ENCODE peak calls at places on chromosomes 11 and 22, in ten cellular contexts. Q is stomach, W is glutamatergic neuron, I is right lobe of liver, M is MV-4-11, D is putamen, K is NCI-H1092, N is SW480, T is sciatic nerve, F is HL-60. X is an unnamed sample.

GRCh38 chr11:118012083-118012669 is 26.0 kb downstream of the IL10RA start:
- DNase-seq in W (peak; percentile 41), T (no peak), N (peak; percentile 53), K (no peak), I (no peak), Q (no peak), D (no peak), M (peak; percentile 87), F (peak; percentile 89), X (no peak)

GRCh38 chr11:118911113-118911879 is 14.4 kb downstream of the BCL9L start:
- DNase-seq in T (peak; percentile 64), M (no peak), D (no peak), Q (no peak), K (no peak), N (peak; percentile 83), F (no peak), I (no peak), W (no peak), X (peak; percentile 39)

GRCh38 chr11:76680517-76681425 is 10.2 kb upstream of the LRRC32 start:
- DNase-seq in F (peak; percentile 68), D (peak; percentile 23), W (peak; percentile 83), M (peak; percentile 34), T (peak; percentile 84), I (no peak), Q (peak; percentile 66), K (peak; percentile 78), N (peak; percentile 69), X (peak; percentile 81)

GRCh38 chr11:57391546-57391945 is 1.1 kb upstream of the PRG2 start:
- DNase-seq in M (peak; percentile 14), F (no peak), T (no peak), I (no peak), Q (no peak), N (no peak), D (no peak), K (no peak), W (no peak), X (no peak)

GRCh38 chr11:74391193-74391592 is 7.0 kb downstream of the PGM2L1 start:
- DNase-seq in Q (no peak), W (no peak), F (no peak), M (no peak), K (no peak), D (no peak), T (no peak), I (no peak), N (no peak), X (no peak)

GRCh38 chr11:14713518-14714244 is 70.1 kb downstream of the PDE3B start:
- DNase-seq in I (no peak), T (no peak), M (peak; percentile 60), N (no peak), F (no peak), Q (no peak), K (no peak), D (no peak), W (no peak), X (no peak)

GRCh38 chr11:1531961-1532586 is 40.0 kb downstream of the DUSP8 start:
- DNase-seq in F (no peak), D (peak; percentile 44), Q (no peak), I (no peak), W (peak; percentile 68), N (no peak), M (no peak), T (no peak), K (no peak), X (peak; percentile 93)

GRCh38 chr11:117604349-117604995 is 192.5 kb downstream of the DSCAML1 start:
- DNase-seq in M (no peak), K (peak; percentile 85), F (no peak), I (no peak), T (no peak), Q (no peak), N (no peak), D (peak; percentile 56), W (no peak), X (peak; percentile 92)

GRCh38 chr22:23833911-23834317 is 4.9 kb downstream of the DERL3 start:
- DNase-seq in M (no peak), D (no peak), T (peak; percentile 55), N (no peak), W (no peak), I (peak; percentile 57), F (no peak), Q (no peak), K (no peak), X (no peak)

GRCh38 chr11:75291741-75292140 is 51.2 kb downstream of the TPBGL start:
- DNase-seq in W (no peak), T (no peak), M (no peak), D (no peak), I (no peak), N (no peak), K (no peak), F (no peak), Q (no peak), X (no peak)

GRCh38 chr11:118128821-118129474 is 23.7 kb downstream of the SCN4B start:
- DNase-seq in I (no peak), N (no peak), M (peak; percentile 69), D (no peak), F (peak; percentile 18), T (peak; percentile 44), Q (no peak), K (no peak), W (no peak), X (no peak)

GRCh38 chr22:42880815-42881214 is 23.7 kb upstream of the ARFGAP3 start:
- DNase-seq in W (no peak), M (no peak), N (no peak), D (no peak), F (no peak), I (no peak), T (no peak), Q (no peak), K (no peak), X (no peak)

GRCh38 chr11:63504054-63504453 is 1.8 kb upstream of the LGALS12 start:
- DNase-seq in K (no peak), D (no peak), W (no peak), T (no peak), M (no peak), N (no peak), Q (no peak), I (no peak), F (peak; percentile 23), X (no peak)

GRCh38 chr22:38317995-38318715 is 922 bp upstream of the CSNK1E start:
- DNase-seq in D (no peak), N (peak; percentile 94), M (peak; percentile 78), T (peak; percentile 75), I (no peak), W (no peak), F (peak; percentile 47), K (no peak), Q (peak; percentile 71), X (peak; percentile 65)

GRCh38 chr11:6660712-6661111 is 5.1 kb upstream of the DCHS1 start:
- DNase-seq in D (no peak), F (no peak), T (no peak), I (no peak), N (no peak), K (no peak), W (no peak), Q (no peak), M (no peak), X (no peak)

GRCh38 chr11:85698195-85698594 is 12.2 kb upstream of the CCDC89 start:
- DNase-seq in F (no peak), Q (no peak), T (no peak), D (no peak), W (no peak), N (no peak), K (no peak), I (no peak), M (no peak), X (no peak)

X was measured in cerebellar cortex.